ENCODE peak calls at places on chromosomes 5 and 9, in nine cellular contexts. X is epithelial cell of esophagus, F is lower lobe of right lung, Q is NCI-H1105 treated with DMSO at 0.1 percent for 48 hours, M is naive B cell, Y is ACHN, S is H4, T is AG20443, L is occipital lobe. C is an unnamed sample.

GRCh38 chr5:76956033-76956432 is 3.2 kb downstream of the CRHBP start:
- DNase-seq in X (no peak), F (no peak), Q (no peak), M (no peak), Y (no peak), S (no peak), T (no peak), L (no peak), C (no peak)

GRCh38 chr9:92147854-92148184 is 32.6 kb upstream of the SPTLC1 start:
- DNase-seq in X (no peak), F (no peak), Q (no peak), M (no peak), Y (no peak), S (no peak), T (no peak), L (no peak), C (no peak)

GRCh38 chr5:79576606-79577289 is 35.5 kb upstream of the TENT2 start:
- DNase-seq in X (no peak), F (no peak), Q (no peak), M (no peak), Y (no peak), S (no peak), T (no peak), L (no peak), C (no peak)

GRCh38 chr9:134339183-134339806 is 13.0 kb downstream of the RXRA start:
- DNase-seq in X (no peak), F (peak), Q (no peak), M (no peak), Y (no peak), S (no peak), T (no peak), L (no peak), C (no peak)

GRCh38 chr5:63923914-63924313 is 38.3 kb downstream of the HTR1A start:
- DNase-seq in X (peak), F (no peak), Q (peak), M (no peak), Y (no peak), S (no peak), T (no peak), L (no peak), C (peak)

GRCh38 chr5:1856596-1857255 is 26.0 kb downstream of the IRX4 start:
- DNase-seq in X (no peak), F (no peak), Q (no peak), M (no peak), Y (no peak), S (no peak), T (no peak), L (no peak), C (no peak)

GRCh38 chr5:139177809-139178581 is 20.2 kb downstream of the SIL1 start:
- DNase-seq in X (no peak), F (no peak), Q (peak), M (peak), Y (no peak), S (no peak), T (peak), L (no peak), C (peak)

GRCh38 chr9:3261484-3261883 is 264.3 kb downstream of the RFX3 start:
- DNase-seq in X (peak), F (no peak), Q (no peak), M (no peak), Y (no peak), S (peak), T (no peak), L (no peak), C (no peak)

GRCh38 chr9:121885345-121885901 is 207.7 kb downstream of the TTLL11 start:
- DNase-seq in X (no peak), F (no peak), Q (no peak), M (no peak), Y (peak), S (no peak), T (no peak), L (no peak), C (no peak)

GRCh38 chr9:119026120-119026519 is 343.1 kb downstream of the BRINP1 start:
- DNase-seq in X (no peak), F (no peak), Q (peak), M (no peak), Y (no peak), S (no peak), T (peak), L (peak), C (peak)

GRCh38 chr5:169655353-169655752 is 18.3 kb downstream of the DOCK2 start:
- DNase-seq in X (no peak), F (no peak), Q (no peak), M (no peak), Y (no peak), S (no peak), T (no peak), L (no peak), C (no peak)

GRCh38 chr9:8860925-8861324 is 1061.3 kb upstream of the DMAC1 start:
- DNase-seq in X (no peak), F (no peak), Q (peak), M (no peak), Y (peak), S (peak), T (no peak), L (no peak), C (no peak)

GRCh38 chr9:72210522-72210921 is 61.3 kb downstream of the GDA start:
- DNase-seq in X (peak), F (no peak), Q (no peak), M (no peak), Y (no peak), S (no peak), T (no peak), L (no peak), C (no peak)

GRCh38 chr5:540215-541147 is 16.2 kb upstream of the SLC9A3 start:
- DNase-seq in X (no peak), F (peak), Q (no peak), M (no peak), Y (no peak), S (no peak), T (no peak), L (no peak), C (no peak)

GRCh38 chr5:132094393-132095076 is 20.9 kb downstream of the CSF2 start:
- DNase-seq in X (peak), F (peak), Q (no peak), M (no peak), Y (peak), S (no peak), T (peak), L (no peak), C (no peak)

GRCh38 chr9:26292943-26293342 is 599.7 kb downstream of the CAAP1 start:
- DNase-seq in X (no peak), F (no peak), Q (no peak), M (no peak), Y (peak), S (peak), T (peak), L (no peak), C (no peak)

GRCh38 chr9:105269593-105269992 is 25.1 kb downstream of the SLC44A1 start:
- DNase-seq in X (no peak), F (no peak), Q (no peak), M (no peak), Y (no peak), S (no peak), T (no peak), L (no peak), C (no peak)

GRCh38 chr5:175321927-175322532 is 122.0 kb downstream of the DRD1 start:
- DNase-seq in X (peak), F (no peak), Q (no peak), M (no peak), Y (peak), S (peak), T (peak), L (no peak), C (no peak)

GRCh38 chr5:97297063-97297715 is 114.1 kb upstream of the RIOK2 start:
- DNase-seq in X (peak), F (no peak), Q (peak), M (no peak), Y (peak), S (peak), T (peak), L (no peak), C (peak)

GRCh38 chr5:59542841-59543825 is 350.4 kb downstream of the PDE4D start:
- DNase-seq in X (no peak), F (no peak), Q (peak), M (no peak), Y (peak), S (peak), T (no peak), L (no peak), C (peak)

GRCh38 chr5:96146675-96147074 is 185.0 kb upstream of the ELL2 start:
- DNase-seq in X (peak), F (no peak), Q (no peak), M (no peak), Y (no peak), S (peak), T (peak), L (no peak), C (no peak)

GRCh38 chr9:5899292-5899691 is 8.6 kb downstream of the MLANA start:
- DNase-seq in X (no peak), F (no peak), Q (no peak), M (no peak), Y (peak), S (no peak), T (no peak), L (no peak), C (no peak)

C was measured in NCI-H345.